ENCODE peak calls at places on chromosome 13, in eight cellular contexts. One of them, this sample, is unnamed.

GRCh38 chr13:101967216-101967615 is 434.6 kb downstream of the FGF14 start:
- DNase-seq in mesendoderm: no peak
- DNase-seq in amniotic stem cell: no peak
- DNase-seq in foreskin keratinocyte: no peak
- DNase-seq in occipital lobe: no peak
- DNase-seq in EL: no peak
- DNase-seq in T follicular helper cell: no peak
- DNase-seq in mucosa of gallbladder: no peak
- DNase-seq in this sample: no peak

GRCh38 chr13:48653074-48654054 is at the start of gene CYSLTR2:
- DNase-seq in foreskin keratinocyte: no peak
- DNase-seq in mesendoderm: peak; percentile 82
- DNase-seq in mucosa of gallbladder: no peak
- DNase-seq in T follicular helper cell: peak; percentile 9
- DNase-seq in EL: peak; percentile 33
- DNase-seq in occipital lobe: no peak
- DNase-seq in amniotic stem cell: no peak
- DNase-seq in this sample: no peak

GRCh38 chr13:40922437-40923040 is 96.6 kb downstream of the ELF1 start:
- DNase-seq in mucosa of gallbladder: no peak
- DNase-seq in mesendoderm: peak; percentile 8
- DNase-seq in occipital lobe: no peak
- DNase-seq in T follicular helper cell: no peak
- DNase-seq in foreskin keratinocyte: no peak
- DNase-seq in EL: no peak
- DNase-seq in amniotic stem cell: no peak
- DNase-seq in this sample: no peak

GRCh38 chr13:39656325-39656677 is 839 bp downstream of the COG6 start:
- DNase-seq in foreskin keratinocyte: peak; percentile 10
- DNase-seq in mesendoderm: peak; percentile 14
- DNase-seq in mucosa of gallbladder: no peak
- DNase-seq in occipital lobe: no peak
- DNase-seq in EL: no peak
- DNase-seq in amniotic stem cell: no peak
- DNase-seq in T follicular helper cell: no peak
- DNase-seq in this sample: no peak

GRCh38 chr13:66915596-66916185 is 314.4 kb downstream of the PCDH9 start:
- DNase-seq in mucosa of gallbladder: no peak
- DNase-seq in foreskin keratinocyte: peak; percentile 17
- DNase-seq in amniotic stem cell: no peak
- DNase-seq in EL: peak; percentile 12
- DNase-seq in occipital lobe: no peak
- DNase-seq in mesendoderm: no peak
- DNase-seq in T follicular helper cell: no peak
- DNase-seq in this sample: no peak

GRCh38 chr13:44303681-44304432 is 69.8 kb upstream of the SERP2 start:
- DNase-seq in occipital lobe: no peak
- DNase-seq in mucosa of gallbladder: peak; percentile 53
- DNase-seq in mesendoderm: no peak
- DNase-seq in EL: no peak
- DNase-seq in T follicular helper cell: no peak
- DNase-seq in foreskin keratinocyte: no peak
- DNase-seq in amniotic stem cell: no peak
- DNase-seq in this sample: no peak

GRCh38 chr13:31331051-31331450 is 131.3 kb downstream of the B3GLCT start:
- DNase-seq in mesendoderm: no peak
- DNase-seq in T follicular helper cell: no peak
- DNase-seq in mucosa of gallbladder: no peak
- DNase-seq in EL: no peak
- DNase-seq in occipital lobe: no peak
- DNase-seq in foreskin keratinocyte: no peak
- DNase-seq in amniotic stem cell: no peak
- DNase-seq in this sample: no peak

GRCh38 chr13:93535256-93535655 is 308.6 kb downstream of the GPC6 start:
- DNase-seq in amniotic stem cell: no peak
- DNase-seq in T follicular helper cell: no peak
- DNase-seq in mucosa of gallbladder: no peak
- DNase-seq in occipital lobe: no peak
- DNase-seq in EL: peak; percentile 47
- DNase-seq in foreskin keratinocyte: peak; percentile 10
- DNase-seq in mesendoderm: no peak
- DNase-seq in this sample: no peak

GRCh38 chr13:93687261-93687660 is 460.7 kb downstream of the GPC6 start:
- DNase-seq in T follicular helper cell: no peak
- DNase-seq in foreskin keratinocyte: no peak
- DNase-seq in EL: peak; percentile 9
- DNase-seq in occipital lobe: no peak
- DNase-seq in amniotic stem cell: no peak
- DNase-seq in mesendoderm: no peak
- DNase-seq in mucosa of gallbladder: no peak
- DNase-seq in this sample: no peak

This sample was measured in posterior cingulate gyrus.